ENCODE peak calls at places on chromosomes 6 and 20, in six cellular contexts. X, T, Y, A, P and Q are unnamed samples.

GRCh38 chr6:64538760-64539159 is 903.2 kb downstream of the PHF3 start:
- DNase-seq in X (no peak), T (no peak), Y (no peak), A (no peak), P (no peak), Q (no peak)

GRCh38 chr6:96836579-96837137 is 619 bp downstream of the GPR63 start:
- DNase-seq in X (peak), T (no peak), Y (no peak), A (no peak), P (peak), Q (no peak)

GRCh38 chr6:14396826-14397517 is 279.4 kb downstream of the CD83 start:
- DNase-seq in X (no peak), T (peak), Y (no peak), A (no peak), P (no peak), Q (no peak)

GRCh38 chr6:146670161-146670560 is 71.4 kb downstream of the ADGB start:
- DNase-seq in X (no peak), T (peak), Y (no peak), A (no peak), P (no peak), Q (no peak)

GRCh38 chr6:16121339-16121738 is 7.5 kb upstream of the MYLIP start:
- DNase-seq in X (no peak), T (no peak), Y (no peak), A (no peak), P (no peak), Q (no peak)

GRCh38 chr6:25366785-25367657 is 87.8 kb downstream of the CARMIL1 start:
- DNase-seq in X (no peak), T (no peak), Y (no peak), A (no peak), P (peak), Q (no peak)

GRCh38 chr6:134516582-134516981 is 198.7 kb upstream of the SGK1 start:
- DNase-seq in X (no peak), T (no peak), Y (no peak), A (no peak), P (peak), Q (no peak)

GRCh38 chr6:43434001-43434400 is 6.7 kb downstream of the ABCC10 start:
- DNase-seq in X (no peak), T (no peak), Y (no peak), A (no peak), P (no peak), Q (no peak)

GRCh38 chr6:18447552-18447951 is 60.4 kb downstream of the RNF144B start:
- DNase-seq in X (no peak), T (no peak), Y (no peak), A (no peak), P (no peak), Q (no peak)

GRCh38 chr20:57770852-57771746 is 61.3 kb upstream of the PMEPA1 start:
- DNase-seq in X (no peak), T (no peak), Y (no peak), A (no peak), P (no peak), Q (no peak)

GRCh38 chr6:105488521-105489212 is 85.8 kb upstream of the PREP start:
- DNase-seq in X (no peak), T (no peak), Y (no peak), A (no peak), P (no peak), Q (no peak)

GRCh38 chr20:24502661-24503060 is 33.2 kb downstream of the SYNDIG1 start:
- DNase-seq in X (no peak), T (no peak), Y (no peak), A (no peak), P (no peak), Q (peak)

GRCh38 chr6:40436685-40437604 is 150.2 kb downstream of the LRFN2 start:
- DNase-seq in X (peak), T (peak), Y (no peak), A (no peak), P (peak), Q (no peak)

GRCh38 chr6:157724960-157725741 is 97.9 kb upstream of the SNX9 start:
- DNase-seq in X (no peak), T (no peak), Y (no peak), A (no peak), P (no peak), Q (no peak)

GRCh38 chr6:16857969-16858592 is 96.8 kb upstream of the ATXN1 start:
- DNase-seq in X (no peak), T (no peak), Y (no peak), A (no peak), P (no peak), Q (no peak)

GRCh38 chr20:54017846-54018245 is 52.5 kb downstream of the BCAS1 start:
- DNase-seq in X (no peak), T (no peak), Y (no peak), A (no peak), P (no peak), Q (no peak)

GRCh38 chr6:4660377-4661321 is 115.6 kb upstream of the CDYL start:
- DNase-seq in X (no peak), T (no peak), Y (no peak), A (no peak), P (no peak), Q (no peak)